ENCODE peak calls at places on chromosomes 16 and 17, in five cellular contexts. T, B, C, Z and P are unnamed samples. For H3K27me3, the result is how much of the 10 kb centered on the place peaks cover.

GRCh38 chr16:11408261-11408660 is 63.0 kb downstream of the RMI2 start:
- DNase-seq in B (no peak), T (no peak), C (no peak), Z (peak), P (no peak)

GRCh38 chr17:16944334-16945140 is 27.4 kb downstream of the TNFRSF13B start:
- DNase-seq in B (no peak), Z (no peak), C (no peak), T (no peak), P (peak)

GRCh38 chr17:56690441-56691291 is 97.2 kb downstream of the NOG start:
- DNase-seq in C (no peak), B (no peak), Z (peak), T (no peak), P (no peak)

GRCh38 chr17:83192161-83192788 is 112.9 kb downstream of the METRNL start:
- DNase-seq in B (no peak), C (peak), T (no peak), Z (no peak), P (no peak)

GRCh38 chr17:19771971-19772630 is 24.0 kb upstream of the ALDH3A1 start:
- DNase-seq in B (no peak), T (no peak), C (no peak), Z (no peak), P (no peak)

GRCh38 chr16:50718061-50718760 is 23.7 kb upstream of the CYLD start:
- DNase-seq in Z (no peak), B (no peak), T (no peak), C (no peak), P (no peak)

GRCh38 chr16:4846503-4846900 is 586 bp downstream of the GLYR1 start:
- DNase-seq in T (no peak), Z (peak), B (no peak), C (peak), P (peak)

GRCh38 chr17:882827-883585 is 96.6 kb downstream of the NXN start:
- DNase-seq in C (peak), B (peak), T (no peak), Z (no peak), P (peak)

GRCh38 chr16:68486671-68487495 is 38.6 kb upstream of the SMPD3 start:
- DNase-seq in C (no peak), T (no peak), B (no peak), Z (peak), P (no peak)

GRCh38 chr17:49358638-49359247 is 3.3 kb downstream of the ZNF652 start:
- DNase-seq in Z (no peak), T (no peak), C (peak), B (no peak), P (peak)

GRCh38 chr17:4199818-4200402 is 56.9 kb downstream of the CYB5D2 start:
- DNase-seq in Z (peak), B (peak), T (no peak), C (peak), P (peak)

GRCh38 chr17:76725580-76726230 is 701 bp downstream of the JMJD6 start:
- DNase-seq in Z (peak), C (peak), T (no peak), B (no peak), P (peak)

GRCh38 chr17:57687642-57688041 is 57.5 kb downstream of the CCDC182 start:
- DNase-seq in Z (no peak), T (no peak), C (no peak), B (no peak), P (no peak)

GRCh38 chr17:81329279-81329926 is 34.3 kb upstream of the SLC38A10 start:
- DNase-seq in C (peak), B (no peak), Z (peak), T (no peak), P (peak)

GRCh38 chr17:45110676-45111611 is 21.4 kb downstream of the PLCD3 start:
- DNase-seq in T (no peak), Z (no peak), B (no peak), C (no peak), P (no peak)

GRCh38 chr16:90001761-90002503 is 17.3 kb downstream of the DBNDD1 start:
- DNase-seq in C (no peak), T (no peak), B (no peak), Z (no peak), P (no peak)

GRCh38 chr16:47197536-47198179 is 53.9 kb upstream of the NETO2 start:
- DNase-seq in B (no peak), T (no peak), Z (no peak), C (no peak), P (no peak)

GRCh38 chr17:56319531-56319930 is 166.3 kb downstream of the ANKFN1 start:
- DNase-seq in T (no peak), Z (peak), C (peak), B (peak), P (no peak)

GRCh38 chr16:23186171-23186570 is 3.6 kb downstream of the SCNN1G start:
- DNase-seq in C (no peak), B (no peak), T (no peak), Z (no peak), P (peak)

GRCh38 chr16:23187341-23187740 is 4.8 kb downstream of the SCNN1G start:
- DNase-seq in C (no peak), T (no peak), Z (no peak), B (no peak), P (no peak)

GRCh38 chr16:23183486-23183862 is 929 bp downstream of the SCNN1G start:
- DNase-seq in B (no peak), C (no peak), T (no peak), Z (no peak), P (no peak)

GRCh38 chr16:23182675-23183485 is at the start of gene SCNN1G:
- DNase-seq in T (no peak), Z (peak), C (no peak), B (peak), P (peak)

GRCh38 chr16:23185661-23186060 is 3.1 kb downstream of the SCNN1G start:
- DNase-seq in B (no peak), Z (no peak), C (no peak), T (no peak), P (no peak)
- H3K27me3 ChIP-seq in B (half or more), Z (under half), C (half or more), T (under half), P (under half)

GRCh38 chr16:3214904-3215600 is 19.9 kb downstream of the ZNF200 start:
- DNase-seq in T (no peak), B (no peak), Z (no peak), C (no peak), P (no peak)

GRCh38 chr16:3212006-3212405 is 23.0 kb downstream of the ZNF200 start:
- DNase-seq in B (no peak), T (no peak), Z (peak), C (no peak), P (no peak)

GRCh38 chr16:3215601-3216262 is 19.2 kb downstream of the ZNF200 start:
- DNase-seq in B (no peak), T (no peak), Z (no peak), C (no peak), P (no peak)

GRCh38 chr16:3212567-3212966 is 22.4 kb downstream of the ZNF200 start:
- DNase-seq in Z (no peak), B (no peak), T (no peak), C (no peak), P (no peak)

GRCh38 chr16:3216263-3216640 is 18.7 kb downstream of the ZNF200 start:
- DNase-seq in C (no peak), B (no peak), Z (no peak), T (no peak), P (no peak)
- H2BK12ac ChIP-seq in C (no peak), B (no peak), Z (no peak), T (no peak), P (no peak)

GRCh38 chr17:50424246-50425000 is 1.6 kb upstream of the ACSF2 start:
- DNase-seq in T (no peak), B (no peak), C (peak), Z (no peak), P (no peak)
- H2AK5ac ChIP-seq in T (no peak), B (peak), C (peak), Z (peak), P (no peak)

GRCh38 chr16:30670072-30670824 is 12.0 kb downstream of the FBRS start:
- DNase-seq in T (no peak), C (no peak), Z (no peak), B (no peak), P (no peak)

GRCh38 chr16:30667361-30667905 is 9.2 kb downstream of the FBRS start:
- DNase-seq in C (no peak), B (no peak), T (no peak), Z (peak), P (no peak)

GRCh38 chr16:30666681-30667080 is 8.4 kb downstream of the FBRS start:
- DNase-seq in B (no peak), T (no peak), C (no peak), Z (no peak), P (no peak)

GRCh38 chr16:30668393-30668792 is 10.2 kb downstream of the FBRS start:
- DNase-seq in B (no peak), C (no peak), Z (no peak), T (no peak), P (no peak)

GRCh38 chr16:30669026-30670000 is 11.1 kb downstream of the FBRS start:
- DNase-seq in C (no peak), Z (no peak), T (no peak), B (no peak), P (no peak)
- H3K27me3 ChIP-seq in C (under half), Z (under half), T (half or more), B (under half), P (half or more)

DNA sequence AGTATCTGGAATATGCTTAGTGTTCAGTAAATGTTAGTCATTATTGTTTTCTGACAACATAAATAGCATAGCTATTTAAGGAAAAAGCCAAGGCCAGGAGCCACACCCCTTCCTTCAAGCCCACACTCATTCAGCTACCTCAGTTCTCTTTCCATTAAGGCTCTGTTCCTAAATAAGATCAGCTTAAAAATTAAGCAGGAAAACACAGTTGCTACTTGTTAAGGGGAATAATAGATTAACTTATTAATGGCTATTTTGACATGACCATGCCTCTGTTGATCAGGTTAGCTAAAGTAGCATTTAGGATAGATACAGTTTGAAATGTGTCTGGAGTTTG is 158.1 kb downstream of the CHD9 start:
- DNase-seq in Z (no peak), T (no peak), C (no peak), B (no peak), P (no peak)
- H2BK12ac ChIP-seq in Z (no peak), T (no peak), C (no peak), B (no peak), P (no peak)

DNA sequence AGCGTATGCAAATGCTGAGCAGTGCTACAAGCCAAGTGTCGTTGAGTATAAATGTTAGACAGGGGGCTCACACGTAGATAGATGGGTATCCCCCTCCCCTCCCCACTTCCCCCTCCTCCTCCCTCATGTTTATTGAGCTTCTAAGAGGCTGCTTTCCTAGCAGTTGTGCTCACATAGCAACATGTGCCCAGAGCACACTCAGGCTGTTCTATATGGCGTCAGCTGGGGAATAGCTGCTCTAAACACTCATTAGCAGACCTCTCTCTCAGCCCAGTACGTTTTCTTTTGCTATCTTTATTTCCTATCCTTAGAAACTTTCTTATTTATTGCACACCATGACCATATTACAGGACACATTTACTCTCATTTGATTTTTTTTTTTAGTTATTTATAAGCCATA is 1.8 kb downstream of the KCNJ2 start:
- DNase-seq in C (no peak), Z (no peak), B (no peak), T (no peak), P (no peak)
- H2AK5ac ChIP-seq in C (no peak), Z (no peak), B (no peak), T (no peak), P (no peak)

GRCh38 chr17:41973457-41973856 is 6.9 kb downstream of the CNP start:
- DNase-seq in B (no peak), Z (no peak), T (no peak), C (no peak), P (no peak)

GRCh38 chr17:41975099-41976083 is 8.8 kb downstream of the CNP start:
- DNase-seq in Z (no peak), T (no peak), B (no peak), C (no peak), P (no peak)

GRCh38 chr17:41976142-41976768 is 9.7 kb downstream of the CNP start:
- DNase-seq in C (no peak), T (no peak), B (no peak), Z (no peak), P (no peak)

GRCh38 chr17:41974031-41974430 is 7.4 kb downstream of the CNP start:
- DNase-seq in Z (no peak), T (no peak), B (no peak), C (no peak), P (no peak)

DNA sequence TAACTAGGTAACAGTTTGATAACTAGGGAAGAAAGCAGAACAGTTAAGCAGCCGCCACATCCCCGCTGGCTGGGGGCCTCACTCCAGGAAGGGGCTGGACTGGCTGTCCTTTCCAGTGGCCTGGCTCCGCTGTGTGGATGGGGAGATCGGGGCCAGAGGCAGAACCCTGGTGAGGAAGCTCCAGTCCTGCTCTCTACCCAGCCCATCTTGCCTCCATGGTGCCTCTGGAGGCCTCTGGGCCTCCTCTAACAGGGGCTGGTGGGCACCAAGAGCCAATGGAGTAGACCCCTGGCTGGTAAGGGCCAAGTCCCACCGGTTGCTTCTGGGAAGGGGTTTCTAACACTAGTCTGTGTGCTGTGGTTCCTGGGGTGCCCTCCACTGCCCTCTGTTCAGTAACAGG is 8.1 kb downstream of the CNP start:
- DNase-seq in T (no peak), Z (no peak), C (no peak), B (no peak), P (no peak)
- H3K27me3 ChIP-seq in T (under half), Z (under half), C (under half), B (under half), P (under half)

GRCh38 chr17:28470266-28471126 is 2.9 kb upstream of the SLC13A2 start:
- DNase-seq in Z (no peak), C (no peak), B (no peak), T (no peak), P (no peak)

GRCh38 chr17:28472871-28473497 is 460 bp upstream of the SLC13A2 start:
- DNase-seq in C (no peak), B (no peak), Z (no peak), T (no peak), P (no peak)

GRCh38 chr17:28471127-28471453 is 2.4 kb upstream of the SLC13A2 start:
- DNase-seq in C (no peak), Z (no peak), B (no peak), T (no peak), P (no peak)

GRCh38 chr17:28473542-28473941 is at the start of gene SLC13A2:
- DNase-seq in C (no peak), T (no peak), Z (no peak), B (no peak), P (peak)

GRCh38 chr17:28471531-28472342 is 1.7 kb upstream of the SLC13A2 start:
- DNase-seq in Z (peak), C (no peak), T (no peak), B (no peak), P (no peak)
- H2BK12ac ChIP-seq in Z (no peak), C (no peak), T (no peak), B (no peak), P (no peak)

GRCh38 chr16:84949776-84950436 is 61.4 kb downstream of the ZDHHC7 start:
- DNase-seq in Z (no peak), C (no peak), T (no peak), B (no peak), P (no peak)

GRCh38 chr16:84955427-84955826 is 55.9 kb downstream of the ZDHHC7 start:
- DNase-seq in T (no peak), C (no peak), Z (no peak), B (no peak), P (no peak)

GRCh38 chr16:84950906-84951305 is 60.4 kb downstream of the ZDHHC7 start:
- DNase-seq in C (no peak), Z (peak), B (no peak), T (no peak), P (peak)

GRCh38 chr16:84952335-84953050 is 58.8 kb downstream of the ZDHHC7 start:
- DNase-seq in T (peak), C (peak), Z (peak), B (peak), P (peak)

GRCh38 chr16:84953051-84953746 is 58.1 kb downstream of the ZDHHC7 start:
- DNase-seq in C (peak), T (no peak), Z (no peak), B (no peak), P (no peak)
- H2AK5ac ChIP-seq in C (no peak), T (no peak), Z (peak), B (no peak), P (no peak)